ENCODE peak calls at places on chromosomes 2 and 18, in seven cellular contexts. One of them, this sample, is unnamed.

GRCh38 chr2:238926761-238927611 is 79.1 kb downstream of the TWIST2 start:
- DNase-seq in neuronal stem cell: no peak
- DNase-seq in mesendoderm: no peak
- DNase-seq in IMR-90: no peak
- DNase-seq in mesenchymal stem cell: no peak
- DNase-seq in H1: no peak
- DNase-seq in H9: no peak
- DNase-seq in this sample: no peak

GRCh38 chr18:39620551-39621168 is 2055.1 kb upstream of the CELF4 start:
- DNase-seq in H1: no peak
- DNase-seq in neuronal stem cell: no peak
- DNase-seq in H9: no peak
- DNase-seq in IMR-90: no peak
- DNase-seq in mesendoderm: peak; percentile 55
- DNase-seq in mesenchymal stem cell: no peak
- DNase-seq in this sample: peak; percentile 48

GRCh38 chr2:140376686-140377085 is 1596.5 kb upstream of the NXPH2 start:
- DNase-seq in H9: no peak
- DNase-seq in IMR-90: no peak
- DNase-seq in mesendoderm: peak; percentile 82
- DNase-seq in neuronal stem cell: no peak
- DNase-seq in H1: no peak
- DNase-seq in mesenchymal stem cell: no peak
- DNase-seq in this sample: peak; percentile 55

GRCh38 chr2:104429978-104430740 is 423.8 kb upstream of the POU3F3 start:
- DNase-seq in IMR-90: no peak
- DNase-seq in H9: no peak
- DNase-seq in mesenchymal stem cell: no peak
- DNase-seq in H1: no peak
- DNase-seq in mesendoderm: no peak
- DNase-seq in neuronal stem cell: peak; percentile 80
- DNase-seq in this sample: no peak

GRCh38 chr18:76483780-76484179 is 11.3 kb downstream of the ZNF516 start:
- DNase-seq in mesendoderm: no peak
- DNase-seq in H9: no peak
- DNase-seq in H1: no peak
- DNase-seq in mesenchymal stem cell: no peak
- DNase-seq in IMR-90: no peak
- DNase-seq in neuronal stem cell: no peak
- DNase-seq in this sample: no peak

GRCh38 chr2:237352279-237352845 is 61.6 kb downstream of the COL6A3 start:
- DNase-seq in mesendoderm: no peak
- DNase-seq in H9: no peak
- DNase-seq in mesenchymal stem cell: no peak
- DNase-seq in neuronal stem cell: no peak
- DNase-seq in H1: no peak
- DNase-seq in IMR-90: no peak
- DNase-seq in this sample: no peak

GRCh38 chr2:95204396-95204795 is 2.9 kb upstream of the ZNF892 start:
- DNase-seq in H1: no peak
- DNase-seq in mesendoderm: no peak
- DNase-seq in mesenchymal stem cell: no peak
- DNase-seq in neuronal stem cell: no peak
- DNase-seq in IMR-90: no peak
- DNase-seq in H9: no peak
- DNase-seq in this sample: no peak

GRCh38 chr2:241228081-241228859 is 39.8 kb downstream of the ANO7 start:
- DNase-seq in mesendoderm: peak; percentile 63
- DNase-seq in IMR-90: no peak
- DNase-seq in H9: no peak
- DNase-seq in mesenchymal stem cell: no peak
- DNase-seq in H1: no peak
- DNase-seq in neuronal stem cell: no peak
- DNase-seq in this sample: no peak

GRCh38 chr2:30218814-30219213 is 12.5 kb upstream of the LBH start:
- DNase-seq in neuronal stem cell: no peak
- DNase-seq in H1: no peak
- DNase-seq in IMR-90: no peak
- DNase-seq in mesendoderm: peak; percentile 62
- DNase-seq in mesenchymal stem cell: no peak
- DNase-seq in H9: no peak
- DNase-seq in this sample: peak; percentile 98

GRCh38 chr18:43605224-43605623 is 327.9 kb upstream of the SYT4 start:
- DNase-seq in neuronal stem cell: no peak
- DNase-seq in mesenchymal stem cell: no peak
- DNase-seq in H9: no peak
- DNase-seq in mesendoderm: no peak
- DNase-seq in IMR-90: no peak
- DNase-seq in H1: no peak
- DNase-seq in this sample: no peak

GRCh38 chr2:163345795-163346573 is 389.8 kb downstream of the FIGN start:
- DNase-seq in IMR-90: peak; percentile 50
- DNase-seq in mesendoderm: peak; percentile 86
- DNase-seq in H1: no peak
- DNase-seq in neuronal stem cell: peak; percentile 65
- DNase-seq in H9: no peak
- DNase-seq in mesenchymal stem cell: peak; percentile 72
- DNase-seq in this sample: peak; percentile 94

GRCh38 chr2:137693521-137693920 is 270.8 kb upstream of the HNMT start:
- DNase-seq in IMR-90: no peak
- DNase-seq in H9: no peak
- DNase-seq in mesendoderm: no peak
- DNase-seq in H1: no peak
- DNase-seq in neuronal stem cell: no peak
- DNase-seq in mesenchymal stem cell: peak; percentile 57
- DNase-seq in this sample: no peak

GRCh38 chr2:221571391-221572179 is 519 bp downstream of the EPHA4 start:
- DNase-seq in mesenchymal stem cell: peak; percentile 71
- DNase-seq in IMR-90: peak; percentile 37
- DNase-seq in H1: peak; percentile 73
- DNase-seq in mesendoderm: peak; percentile 60
- DNase-seq in H9: no peak
- DNase-seq in neuronal stem cell: peak; percentile 48
- DNase-seq in this sample: peak; percentile 52

GRCh38 chr2:85433511-85434089 is 15.1 kb downstream of the SH2D6 start:
- DNase-seq in H9: no peak
- DNase-seq in neuronal stem cell: no peak
- DNase-seq in H1: no peak
- DNase-seq in IMR-90: peak; percentile 96
- DNase-seq in mesendoderm: no peak
- DNase-seq in mesenchymal stem cell: peak; percentile 85
- DNase-seq in this sample: no peak

GRCh38 chr2:216098687-216099334 is 10.3 kb upstream of the XRCC5 start:
- DNase-seq in H1: no peak
- DNase-seq in neuronal stem cell: no peak
- DNase-seq in IMR-90: no peak
- DNase-seq in mesenchymal stem cell: no peak
- DNase-seq in mesendoderm: no peak
- DNase-seq in H9: no peak
- DNase-seq in this sample: no peak

GRCh38 chr2:230942920-230943896 is 18.2 kb upstream of the GPR55 start:
- DNase-seq in H1: peak; percentile 43
- DNase-seq in IMR-90: no peak
- DNase-seq in H9: no peak
- DNase-seq in mesenchymal stem cell: no peak
- DNase-seq in neuronal stem cell: no peak
- DNase-seq in mesendoderm: no peak
- DNase-seq in this sample: no peak

GRCh38 chr2:128559533-128560515 is 241.2 kb upstream of the HS6ST1 start:
- DNase-seq in mesendoderm: no peak
- DNase-seq in H9: no peak
- DNase-seq in neuronal stem cell: no peak
- DNase-seq in IMR-90: no peak
- DNase-seq in mesenchymal stem cell: no peak
- DNase-seq in H1: no peak
- DNase-seq in this sample: no peak

GRCh38 chr18:30487962-30488361 is 554.6 kb downstream of the DSC3 start:
- DNase-seq in H9: no peak
- DNase-seq in H1: no peak
- DNase-seq in mesenchymal stem cell: no peak
- DNase-seq in neuronal stem cell: no peak
- DNase-seq in IMR-90: no peak
- DNase-seq in mesendoderm: peak; percentile 40
- DNase-seq in this sample: no peak

GRCh38 chr2:85330839-85331636 is 3.2 kb upstream of the TGOLN2 start:
- DNase-seq in mesendoderm: no peak
- DNase-seq in mesenchymal stem cell: no peak
- DNase-seq in neuronal stem cell: no peak
- DNase-seq in H9: no peak
- DNase-seq in H1: no peak
- DNase-seq in IMR-90: no peak
- DNase-seq in this sample: no peak

DNA sequence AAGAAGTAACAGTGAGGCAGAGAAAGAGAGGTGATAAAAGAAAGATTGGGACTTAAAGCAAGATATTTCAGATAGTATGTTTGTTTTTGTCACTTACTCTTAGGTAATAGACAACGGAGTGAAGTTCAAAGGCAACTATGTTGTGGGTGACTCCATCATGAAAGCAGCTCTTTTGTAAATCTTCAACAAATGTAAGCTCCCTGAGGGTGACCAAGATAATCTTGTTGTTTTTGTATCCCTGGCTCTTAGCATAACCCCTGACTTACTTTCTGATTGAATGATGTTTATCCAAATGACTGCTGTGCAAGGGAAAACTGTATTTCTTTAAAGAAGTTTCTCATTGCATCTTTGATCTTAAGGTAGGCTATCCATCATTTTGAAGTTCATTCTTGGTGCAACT is 2.6 kb downstream of the MTCL1 start:
- DNase-seq in H9: no peak
- DNase-seq in H1: no peak
- DNase-seq in mesenchymal stem cell: no peak
- DNase-seq in neuronal stem cell: no peak
- DNase-seq in IMR-90: peak; percentile 54
- DNase-seq in mesendoderm: peak; percentile 17
- DNase-seq in this sample: peak; percentile 11
- H2BK120ac ChIP-seq in H9: no peak overlapping the region
- H2BK120ac ChIP-seq in H1: no peak overlapping the region
- H2BK120ac ChIP-seq in mesenchymal stem cell: no peak overlapping the region
- H2BK120ac ChIP-seq in neuronal stem cell: no peak overlapping the region
- H2BK120ac ChIP-seq in IMR-90: no peak overlapping the region
- H2BK120ac ChIP-seq in mesendoderm: no peak overlapping the region
- H2BK120ac ChIP-seq in this sample: no peak overlapping the region

GRCh38 chr2:1981421-1981820 is 237.1 kb upstream of the PXDN start:
- DNase-seq in mesenchymal stem cell: no peak
- DNase-seq in H1: no peak
- DNase-seq in neuronal stem cell: no peak
- DNase-seq in H9: no peak
- DNase-seq in mesendoderm: no peak
- DNase-seq in IMR-90: no peak
- DNase-seq in this sample: no peak

GRCh38 chr2:1979569-1979968 is 235.3 kb upstream of the PXDN start:
- DNase-seq in mesendoderm: no peak
- DNase-seq in neuronal stem cell: no peak
- DNase-seq in H1: peak; percentile 36
- DNase-seq in IMR-90: no peak
- DNase-seq in H9: no peak
- DNase-seq in mesenchymal stem cell: no peak
- DNase-seq in this sample: no peak

GRCh38 chr2:1985571-1985970 is 241.3 kb upstream of the PXDN start:
- DNase-seq in H9: no peak
- DNase-seq in H1: no peak
- DNase-seq in mesenchymal stem cell: no peak
- DNase-seq in IMR-90: no peak
- DNase-seq in mesendoderm: no peak
- DNase-seq in neuronal stem cell: no peak
- DNase-seq in this sample: no peak

GRCh38 chr2:1979101-1979500 is 234.8 kb upstream of the PXDN start:
- DNase-seq in mesendoderm: no peak
- DNase-seq in IMR-90: no peak
- DNase-seq in mesenchymal stem cell: no peak
- DNase-seq in neuronal stem cell: no peak
- DNase-seq in H9: no peak
- DNase-seq in H1: peak; percentile 39
- DNase-seq in this sample: no peak

DNA sequence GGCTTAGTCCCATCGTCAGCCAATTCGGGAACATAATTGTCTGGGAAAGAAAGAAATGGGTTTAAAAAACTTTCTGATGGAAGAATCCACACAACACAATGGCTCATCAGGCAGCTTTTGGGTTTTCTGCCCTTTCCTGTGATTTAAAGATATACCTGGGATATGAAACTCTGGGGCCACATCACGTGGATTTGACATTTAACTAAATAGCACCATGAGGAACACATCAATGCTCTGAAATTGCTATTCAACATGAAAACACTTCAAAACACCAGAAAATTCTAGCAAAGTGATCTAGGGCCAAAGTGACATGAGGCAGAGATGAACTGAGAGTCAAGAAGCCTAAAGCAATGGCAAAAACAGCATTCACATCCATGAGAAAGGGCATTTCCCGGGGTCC is 237.5 kb upstream of the PXDN start:
- DNase-seq in mesendoderm: no peak
- DNase-seq in neuronal stem cell: no peak
- DNase-seq in H1: no peak
- DNase-seq in H9: no peak
- DNase-seq in IMR-90: no peak
- DNase-seq in mesenchymal stem cell: no peak
- DNase-seq in this sample: no peak
- H4K8ac ChIP-seq in mesendoderm: no peak overlapping the region
- H4K8ac ChIP-seq in neuronal stem cell: no peak overlapping the region
- H4K8ac ChIP-seq in H1: no peak overlapping the region
- H4K8ac ChIP-seq in H9: no peak overlapping the region
- H4K8ac ChIP-seq in IMR-90: no peak overlapping the region
- H4K8ac ChIP-seq in mesenchymal stem cell: no peak overlapping the region
- H4K8ac ChIP-seq in this sample: no peak overlapping the region

GRCh38 chr2:196459539-196459938 is 180.0 kb upstream of the CCDC150 start:
- DNase-seq in H9: no peak
- DNase-seq in mesendoderm: peak; percentile 27
- DNase-seq in IMR-90: peak; percentile 55
- DNase-seq in mesenchymal stem cell: peak; percentile 70
- DNase-seq in neuronal stem cell: no peak
- DNase-seq in H1: no peak
- DNase-seq in this sample: no peak
- H2AK5ac ChIP-seq in H9: no peak overlapping the region
- H2AK5ac ChIP-seq in mesendoderm: no peak overlapping the region
- H2AK5ac ChIP-seq in IMR-90: no peak overlapping the region
- H2AK5ac ChIP-seq in mesenchymal stem cell: no peak overlapping the region
- H2AK5ac ChIP-seq in neuronal stem cell: no peak overlapping the region
- H2AK5ac ChIP-seq in H1: no peak overlapping the region
- H2AK5ac ChIP-seq in this sample: no peak overlapping the region

GRCh38 chr2:100817388-100817985 is 2.5 kb upstream of the NPAS2 start:
- DNase-seq in neuronal stem cell: no peak
- DNase-seq in mesendoderm: no peak
- DNase-seq in mesenchymal stem cell: peak; percentile 22
- DNase-seq in H1: no peak
- DNase-seq in IMR-90: no peak
- DNase-seq in H9: no peak
- DNase-seq in this sample: no peak

GRCh38 chr2:100818003-100818605 is 1.8 kb upstream of the NPAS2 start:
- DNase-seq in H9: no peak
- DNase-seq in neuronal stem cell: no peak
- DNase-seq in mesenchymal stem cell: no peak
- DNase-seq in mesendoderm: no peak
- DNase-seq in IMR-90: peak; percentile 29
- DNase-seq in H1: no peak
- DNase-seq in this sample: no peak

GRCh38 chr2:100819365-100820345 is at the start of gene NPAS2:
- DNase-seq in IMR-90: peak; percentile 46
- DNase-seq in mesenchymal stem cell: peak; percentile 64
- DNase-seq in H9: peak; percentile 49
- DNase-seq in H1: peak; percentile 60
- DNase-seq in mesendoderm: peak; percentile 43
- DNase-seq in neuronal stem cell: no peak
- DNase-seq in this sample: peak; percentile 16

GRCh38 chr2:100820346-100821254 is 661 bp downstream of the NPAS2 start:
- DNase-seq in H9: no peak
- DNase-seq in neuronal stem cell: no peak
- DNase-seq in mesenchymal stem cell: peak; percentile 62
- DNase-seq in mesendoderm: no peak
- DNase-seq in H1: peak; percentile 59
- DNase-seq in IMR-90: no peak
- DNase-seq in this sample: no peak

GRCh38 chr2:100818606-100819364 is 1.2 kb upstream of the NPAS2 start:
- DNase-seq in H9: peak; percentile 71
- DNase-seq in neuronal stem cell: no peak
- DNase-seq in mesenchymal stem cell: peak; percentile 89
- DNase-seq in mesendoderm: peak; percentile 77
- DNase-seq in H1: peak; percentile 76
- DNase-seq in IMR-90: peak; percentile 72
- DNase-seq in this sample: no peak
- H2BK120ac ChIP-seq in H9: no peak overlapping the region
- H2BK120ac ChIP-seq in neuronal stem cell: no peak overlapping the region
- H2BK120ac ChIP-seq in mesenchymal stem cell: peak overlapping the region; percentile 98
- H2BK120ac ChIP-seq in mesendoderm: no peak overlapping the region
- H2BK120ac ChIP-seq in H1: no peak overlapping the region
- H2BK120ac ChIP-seq in IMR-90: peak overlapping the region; percentile 56
- H2BK120ac ChIP-seq in this sample: peak overlapping the region; percentile 59